ENCODE peak calls at places on chromosome 4, in four cellular contexts. U is caudate nucleus; R is erythroblast; F is CD4-positive, alpha-beta T cell. D is an unnamed sample.
A peak's percentile ranks its signal among the peaks of the same experiment; 100 is the strongest.

GRCh38 chr4:83128235-83128929 is 13.9 kb upstream of the PLAC8 start:
- DNase-seq in F (no peak), U (no peak), R (no peak), D (no peak)

GRCh38 chr4:69689530-69690111 is 36.6 kb upstream of the UGT2A1 start:
- DNase-seq in U (no peak), F (no peak), R (peak; percentile 55), D (no peak)

GRCh38 chr4:60913026-60913425 is 287.1 kb upstream of the ADGRL3 start:
- DNase-seq in U (no peak), F (no peak), R (no peak), D (no peak)

GRCh38 chr4:94262163-94263016 is 54.7 kb downstream of the SMARCAD1 start:
- DNase-seq in F (no peak), R (no peak), U (no peak), D (no peak)

GRCh38 chr4:78525559-78525958 is 26.0 kb upstream of the ANXA3 start:
- DNase-seq in U (no peak), F (no peak), R (no peak), D (no peak)

GRCh38 chr4:70705146-70705855 is 16.5 kb upstream of the RUFY3 start:
- DNase-seq in R (peak; percentile 78), U (peak; percentile 44), F (peak; percentile 64), D (peak; percentile 68)

GRCh38 chr4:2331043-2331420 is 69.1 kb upstream of the MXD4 start:
- DNase-seq in F (no peak), U (no peak), R (no peak), D (no peak)

GRCh38 chr4:155207534-155208257 is 740 bp upstream of the NPY2R start:
- DNase-seq in F (no peak), R (no peak), U (no peak), D (no peak)

GRCh38 chr4:107098403-107098802 is 62.3 kb upstream of the DKK2 start:
- DNase-seq in U (no peak), F (no peak), R (no peak), D (no peak)

GRCh38 chr4:42390622-42391355 is 6.5 kb upstream of the SHISA3 start:
- DNase-seq in U (no peak), R (no peak), F (no peak), D (no peak)

GRCh38 chr4:113893546-113893945 is 85.9 kb downstream of the ARSJ start:
- DNase-seq in F (no peak), R (no peak), U (no peak), D (no peak)

GRCh38 chr4:183852910-183853555 is 52.1 kb upstream of the STOX2 start:
- DNase-seq in R (no peak), U (no peak), F (no peak), D (no peak)

GRCh38 chr4:4386736-4387392 is at the start of gene NSG1:
- DNase-seq in F (peak; percentile 17), U (peak; percentile 53), R (peak; percentile 11), D (no peak)

GRCh38 chr4:100208459-100208858 is 18.2 kb upstream of the DDIT4L start:
- DNase-seq in U (no peak), F (no peak), R (no peak), D (no peak)